ENCODE peak calls at places on chromosomes 16 and 17, in nine cellular contexts. S is GM23248; H is lower lobe of right lung; P is GM12878; U is transverse colon; O is left lung; I is sigmoid colon; G is effector memory CD4-positive, alpha-beta T cell; C is A673. X is an unnamed sample.
A peak's percentile ranks its signal among the peaks of the same experiment; 100 is the strongest.

GRCh38 chr16:180101-180920 is at the start of gene HBQ1:
- DNase-seq in P (no peak), H (no peak), U (no peak), S (peak; percentile 57), G (no peak), C (peak; percentile 65), I (no peak), O (no peak), X (no peak)

GRCh38 chr17:16381496-16381820 is 567 bp downstream of the UBB start:
- DNase-seq in G (no peak), H (no peak), O (no peak), U (no peak), C (no peak), S (peak; percentile 73), P (no peak), I (no peak), X (no peak)

GRCh38 chr16:67667817-67668494 is 1.3 kb downstream of the C16orf86 start:
- DNase-seq in O (peak; percentile 90), C (peak; percentile 96), S (peak; percentile 97), I (peak; percentile 95), P (peak; percentile 70), G (peak; percentile 69), U (peak; percentile 87), H (peak; percentile 86), X (peak; percentile 98)

GRCh38 chr17:17784599-17785264 is 52.1 kb downstream of the SREBF1 start:
- DNase-seq in H (no peak), S (peak; percentile 60), G (no peak), I (no peak), U (no peak), P (no peak), O (no peak), C (peak; percentile 81), X (peak; percentile 91)

GRCh38 chr17:61002316-61002736 is 324.7 kb downstream of the BCAS3 start:
- DNase-seq in I (no peak), G (no peak), P (no peak), C (peak; percentile 45), S (peak; percentile 78), H (no peak), U (no peak), O (no peak), X (peak; percentile 70)

GRCh38 chr16:54750249-54750648 is 180.4 kb upstream of the IRX5 start:
- DNase-seq in P (no peak), H (no peak), I (no peak), U (no peak), S (no peak), O (no peak), G (no peak), C (no peak), X (no peak)

GRCh38 chr17:52032454-52032853 is 126.1 kb downstream of the CA10 start:
- DNase-seq in S (no peak), I (no peak), O (no peak), P (no peak), H (no peak), G (no peak), U (no peak), C (no peak), X (no peak)

GRCh38 chr17:45129426-45129939 is 2.8 kb downstream of the PLCD3 start:
- DNase-seq in S (peak; percentile 53), G (no peak), I (peak; percentile 68), U (peak; percentile 58), C (no peak), H (no peak), O (peak; percentile 61), P (no peak), X (no peak)

GRCh38 chr17:3887394-3887793 is 5.5 kb downstream of the CAMKK1 start:
- DNase-seq in H (no peak), S (no peak), O (no peak), I (no peak), G (no peak), C (no peak), U (no peak), P (no peak), X (no peak)

GRCh38 chr17:3890082-3890892 is 2.6 kb downstream of the CAMKK1 start:
- DNase-seq in I (peak; percentile 97), O (peak; percentile 89), U (peak; percentile 69), P (no peak), S (peak; percentile 98), G (no peak), C (peak; percentile 92), H (peak; percentile 70), X (peak; percentile 71)

GRCh38 chr17:3887811-3888210 is 5.0 kb downstream of the CAMKK1 start:
- DNase-seq in O (no peak), U (no peak), S (peak; percentile 30), P (no peak), C (no peak), I (no peak), H (no peak), G (no peak), X (peak; percentile 54)

GRCh38 chr17:3889613-3890012 is 3.2 kb downstream of the CAMKK1 start:
- DNase-seq in P (no peak), U (no peak), G (no peak), I (no peak), C (no peak), H (no peak), O (no peak), S (no peak), X (no peak)

DNA sequence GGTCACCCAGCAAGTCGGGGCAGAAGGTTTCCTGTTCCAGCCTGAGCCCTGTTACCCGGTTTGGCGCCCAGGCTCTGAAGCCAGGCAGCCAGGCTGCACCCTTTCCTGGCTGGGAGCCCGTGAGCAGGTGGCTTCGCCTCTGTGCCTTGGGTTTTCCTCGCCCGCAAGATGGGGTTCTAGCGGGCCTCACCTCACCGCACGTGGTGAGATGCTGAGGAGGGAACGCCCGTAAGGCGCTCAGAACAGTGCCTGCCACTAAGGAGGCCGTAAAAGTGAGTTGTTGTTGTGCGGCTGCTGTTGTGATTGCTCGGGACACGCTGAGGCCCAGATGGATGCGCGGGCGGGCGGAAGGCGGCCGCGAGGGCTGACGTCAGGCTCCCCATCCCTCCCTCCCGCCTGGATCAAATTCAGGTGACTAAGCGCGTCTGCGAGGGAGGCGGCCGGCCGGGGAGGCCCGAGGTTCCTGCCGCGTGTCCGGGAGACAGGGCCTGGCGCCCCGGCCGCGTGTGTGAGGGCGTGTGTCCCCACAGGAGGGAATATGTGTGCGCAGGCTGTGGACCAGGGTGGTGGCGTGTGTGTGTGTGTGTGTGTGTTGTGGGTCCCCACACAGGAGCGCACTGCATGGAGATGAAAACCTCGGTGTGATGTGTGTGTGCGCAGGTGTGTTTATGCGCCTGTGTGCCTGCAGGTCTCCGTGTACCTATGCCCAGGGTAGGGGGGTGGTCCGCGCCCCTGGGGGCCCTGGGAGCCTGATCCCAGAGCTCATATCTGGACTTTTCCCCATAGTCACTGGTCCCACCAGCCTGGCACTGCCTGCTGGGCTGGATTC is 4.3 kb downstream of the CAMKK1 start:
- DNase-seq in O (no peak), C (peak; percentile 83), U (peak; percentile 85), S (peak; percentile 99), P (no peak), I (peak; percentile 97), G (no peak), H (no peak), X (no peak)
- H3K4me1 ChIP-seq in O (peaks cover 14% of the 10 kb centered on the region), C (peaks cover 52% of the 10 kb centered on the region), U (peaks cover 70% of the 10 kb centered on the region), S (peaks cover 47% of the 10 kb centered on the region), P (peaks cover 1% of the 10 kb centered on the region), I (no peaks in the 10 kb centered on the region), G (peaks cover 36% of the 10 kb centered on the region), H (peaks cover 60% of the 10 kb centered on the region), X (peaks cover 34% of the 10 kb centered on the region)

GRCh38 chr17:2874211-2874686 is 78.0 kb downstream of the RAP1GAP2 start:
- DNase-seq in I (no peak), P (no peak), U (no peak), O (no peak), S (no peak), C (no peak), H (no peak), G (no peak), X (no peak)
- H3K27ac ChIP-seq in I (no peak overlapping the region), P (no peak overlapping the region), U (no peak overlapping the region), O (no peak overlapping the region), S (no peak overlapping the region), C (no peak overlapping the region), H (no peak overlapping the region), G (no peak overlapping the region), X (no peak overlapping the region)

DNA sequence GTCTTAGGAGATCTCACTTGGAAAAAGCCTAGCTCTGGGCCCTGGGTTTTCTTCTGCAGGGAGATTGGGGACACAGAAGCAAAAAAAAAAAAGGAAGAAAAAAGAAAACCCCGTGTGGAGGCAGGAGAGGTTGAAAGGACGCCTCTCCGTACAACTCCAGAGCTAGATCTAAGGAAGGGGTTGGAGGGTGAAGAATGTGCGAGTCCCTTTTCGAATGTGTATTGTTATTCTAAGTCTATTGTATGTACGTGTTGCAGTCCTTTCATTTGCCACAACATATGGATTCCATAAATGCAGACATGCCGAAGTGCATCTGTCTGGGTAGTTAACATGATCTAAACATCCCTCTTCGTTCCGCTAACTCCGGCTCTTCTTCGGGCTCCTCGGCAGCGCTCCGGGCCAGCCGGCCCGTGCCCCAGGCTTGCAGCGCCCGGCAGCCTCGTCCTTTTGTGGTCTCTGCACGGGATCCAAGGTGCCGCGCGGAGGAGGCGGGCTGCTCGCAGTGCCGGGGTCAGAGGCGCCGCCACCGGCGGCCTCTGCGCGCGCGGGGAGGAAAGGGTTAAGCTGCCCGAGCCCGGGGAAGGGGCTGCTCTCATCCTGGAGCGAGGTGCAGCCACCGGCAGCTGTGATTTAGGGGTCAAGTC is 14.8 kb upstream of the ZFHX3 start:
- DNase-seq in P (no peak), I (peak; percentile 59), S (no peak), O (no peak), U (no peak), C (no peak), G (no peak), H (no peak), X (no peak)
- H3K4me1 ChIP-seq in P (no peaks in the 10 kb centered on the region), I (no peaks in the 10 kb centered on the region), S (peaks cover 28% of the 10 kb centered on the region), O (peaks cover 16% of the 10 kb centered on the region), U (peaks cover 63% of the 10 kb centered on the region), C (peaks cover 9% of the 10 kb centered on the region), G (no peaks in the 10 kb centered on the region), H (peaks cover 36% of the 10 kb centered on the region), X (peaks cover 8% of the 10 kb centered on the region)

GRCh38 chr16:22022151-22022550 is 14.2 kb downstream of the MOSMO start:
- DNase-seq in U (no peak), G (no peak), C (no peak), P (no peak), O (no peak), H (no peak), S (no peak), I (no peak), X (no peak)

GRCh38 chr16:22027633-22028032 is 19.7 kb downstream of the MOSMO start:
- DNase-seq in C (no peak), O (no peak), S (peak; percentile 40), H (no peak), P (no peak), G (no peak), U (no peak), I (no peak), X (no peak)

GRCh38 chr16:22018559-22018958 is 10.6 kb downstream of the MOSMO start:
- DNase-seq in H (no peak), C (no peak), P (no peak), U (no peak), S (peak; percentile 44), I (no peak), G (no peak), O (no peak), X (no peak)

GRCh38 chr16:22023505-22023904 is 15.6 kb downstream of the MOSMO start:
- DNase-seq in H (no peak), I (no peak), P (peak; percentile 44), O (no peak), G (no peak), C (no peak), U (no peak), S (no peak), X (no peak)
- H3K27ac ChIP-seq in H (no peak overlapping the region), I (no peak overlapping the region), P (no peak overlapping the region), O (no peak overlapping the region), G (no peak overlapping the region), C (no peak overlapping the region), U (no peak overlapping the region), S (no peak overlapping the region), X (no peak overlapping the region)

X was measured in Karpas-422.